ENCODE peak calls at places on chromosomes 7 and 10, in five cellular contexts. D is Karpas-422, S is OCI-LY7, K is A549, M is Peyer's patch. Q is an unnamed sample. For H3K4me1, the result is how much of the 10 kb centered on the place peaks cover.

GRCh38 chr10:119498889-119499864 is 43.3 kb downstream of the RGS10 start:
- DNase-seq in D (no peak), S (no peak), K (no peak), M (no peak), Q (no peak)

GRCh38 chr7:65379318-65379717 is 5.7 kb downstream of the ZNF92 start:
- DNase-seq in D (no peak), S (no peak), K (no peak), M (no peak), Q (no peak)

GRCh38 chr10:24762966-24763623 is 39.4 kb upstream of the ARHGAP21 start:
- DNase-seq in D (no peak), S (no peak), K (peak), M (no peak), Q (no peak)

GRCh38 chr10:5983813-5984212 is 6.5 kb upstream of the IL15RA start:
- DNase-seq in D (no peak), S (no peak), K (no peak), M (peak), Q (no peak)

GRCh38 chr10:31780717-31781116 is 147.9 kb downstream of the ARHGAP12 start:
- DNase-seq in D (no peak), S (no peak), K (no peak), M (no peak), Q (no peak)

GRCh38 chr10:123245264-123245663 is 91.1 kb downstream of the BUB3 start:
- DNase-seq in D (no peak), S (no peak), K (no peak), M (no peak), Q (no peak)

GRCh38 chr7:130356121-130356759 is 11.6 kb downstream of the CPA5 start:
- DNase-seq in D (no peak), S (no peak), K (peak), M (no peak), Q (no peak)

GRCh38 chr7:23654508-23654907 is 25.5 kb upstream of the FAM221A start:
- DNase-seq in D (peak), S (peak), K (peak), M (no peak), Q (peak)

GRCh38 chr10:112585052-112585451 is 138.0 kb downstream of the VTI1A start:
- DNase-seq in D (no peak), S (no peak), K (peak), M (no peak), Q (no peak)

GRCh38 chr10:35409094-35409582 is 72.8 kb downstream of the CCNY start:
- DNase-seq in D (no peak), S (no peak), K (no peak), M (no peak), Q (no peak)

GRCh38 chr10:82378146-82378545 is 503.2 kb downstream of the NRG3 start:
- DNase-seq in D (no peak), S (no peak), K (no peak), M (no peak), Q (no peak)

GRCh38 chr7:110157631-110158362 is 933.1 kb upstream of the LRRN3 start:
- DNase-seq in D (no peak), S (no peak), K (no peak), M (no peak), Q (no peak)

GRCh38 chr10:122475130-122475529 is 13.8 kb downstream of the HTRA1 start:
- DNase-seq in D (no peak), S (no peak), K (no peak), M (no peak), Q (no peak)

GRCh38 chr10:100826983-100827818 is 81.8 kb downstream of the PAX2 start:
- DNase-seq in D (peak), S (no peak), K (peak), M (peak), Q (no peak)

GRCh38 chr10:88417337-88417736 is 165.8 kb downstream of the RNLS start:
- DNase-seq in D (no peak), S (no peak), K (no peak), M (no peak), Q (no peak)

GRCh38 chr10:28763471-28763870 is 86.2 kb downstream of the BAMBI start:
- DNase-seq in D (no peak), S (no peak), K (no peak), M (no peak), Q (no peak)

GRCh38 chr7:19663816-19664531 is 44.9 kb downstream of the POLR1F start:
- DNase-seq in D (no peak), S (peak), K (no peak), M (no peak), Q (peak)

GRCh38 chr10:21888959-21889358 is 114.6 kb downstream of the DNAJC1 start:
- DNase-seq in D (no peak), S (peak), K (no peak), M (no peak), Q (no peak)

GRCh38 chr10:119210633-119211032 is 3.3 kb downstream of the GRK5 start:
- DNase-seq in D (no peak), S (no peak), K (no peak), M (no peak), Q (no peak)

GRCh38 chr7:151199196-151199874 is 11.0 kb downstream of the H2BK1 start:
- DNase-seq in D (no peak), S (no peak), K (no peak), M (no peak), Q (no peak)

GRCh38 chr10:86262671-86263165 is 103.9 kb downstream of the GRID1 start:
- DNase-seq in D (no peak), S (no peak), K (no peak), M (no peak), Q (no peak)

GRCh38 chr10:109892885-109893284 is 30.4 kb downstream of the XPNPEP1 start:
- DNase-seq in D (no peak), S (no peak), K (no peak), M (no peak), Q (no peak)

GRCh38 chr10:123998197-123999141 is 94.9 kb downstream of the CHST15 start:
- DNase-seq in D (no peak), S (no peak), K (no peak), M (no peak), Q (no peak)

GRCh38 chr7:91826377-91826776 is 54.1 kb downstream of the MTERF1 start:
- DNase-seq in D (no peak), S (no peak), K (no peak), M (no peak), Q (no peak)

GRCh38 chr7:66356277-66356721 is 151.2 kb downstream of the TPST1 start:
- DNase-seq in D (no peak), S (no peak), K (no peak), M (no peak), Q (no peak)

GRCh38 chr7:109259151-109259550 is 689.5 kb downstream of the DNAJB9 start:
- DNase-seq in D (no peak), S (no peak), K (no peak), M (no peak), Q (no peak)

GRCh38 chr7:96126382-96126781 is 195.5 kb downstream of the SLC25A13 start:
- DNase-seq in D (no peak), S (no peak), K (no peak), M (no peak), Q (no peak)

GRCh38 chr10:86204421-86205045 is 162.1 kb downstream of the GRID1 start:
- DNase-seq in D (no peak), S (no peak), K (no peak), M (no peak), Q (no peak)

GRCh38 chr10:4847580-4848020 is 21.6 kb downstream of the AKR1E2 start:
- DNase-seq in D (no peak), S (no peak), K (peak), M (no peak), Q (no peak)

GRCh38 chr10:80579849-80580645 is 42.3 kb downstream of the SH2D4B start:
- DNase-seq in D (no peak), S (no peak), K (no peak), M (no peak), Q (no peak)

GRCh38 chr7:22331704-22332103 is 25.2 kb downstream of the RAPGEF5 start:
- DNase-seq in D (no peak), S (no peak), K (no peak), M (no peak), Q (no peak)

GRCh38 chr7:67976490-67976889 is 979.9 kb downstream of the TYW1 start:
- DNase-seq in D (no peak), S (no peak), K (no peak), M (no peak), Q (no peak)

GRCh38 chr10:34235164-34235832 is 579.8 kb downstream of the PARD3 start:
- DNase-seq in D (no peak), S (no peak), K (no peak), M (no peak), Q (no peak)

GRCh38 chr10:37619336-37619735 is 238.1 kb downstream of the ZNF248 start:
- DNase-seq in D (no peak), S (no peak), K (no peak), M (no peak), Q (no peak)

GRCh38 chr10:122374859-122375721 is 582 bp downstream of the PLEKHA1 start:
- DNase-seq in D (no peak), S (peak), K (peak), M (peak), Q (peak)

GRCh38 chr10:114017873-114018272 is 25.8 kb upstream of the ADRB1 start:
- DNase-seq in D (no peak), S (peak), K (no peak), M (no peak), Q (no peak)
- H3K27ac ChIP-seq in D (no peak), S (no peak), K (no peak), M (no peak), Q (no peak)

DNA sequence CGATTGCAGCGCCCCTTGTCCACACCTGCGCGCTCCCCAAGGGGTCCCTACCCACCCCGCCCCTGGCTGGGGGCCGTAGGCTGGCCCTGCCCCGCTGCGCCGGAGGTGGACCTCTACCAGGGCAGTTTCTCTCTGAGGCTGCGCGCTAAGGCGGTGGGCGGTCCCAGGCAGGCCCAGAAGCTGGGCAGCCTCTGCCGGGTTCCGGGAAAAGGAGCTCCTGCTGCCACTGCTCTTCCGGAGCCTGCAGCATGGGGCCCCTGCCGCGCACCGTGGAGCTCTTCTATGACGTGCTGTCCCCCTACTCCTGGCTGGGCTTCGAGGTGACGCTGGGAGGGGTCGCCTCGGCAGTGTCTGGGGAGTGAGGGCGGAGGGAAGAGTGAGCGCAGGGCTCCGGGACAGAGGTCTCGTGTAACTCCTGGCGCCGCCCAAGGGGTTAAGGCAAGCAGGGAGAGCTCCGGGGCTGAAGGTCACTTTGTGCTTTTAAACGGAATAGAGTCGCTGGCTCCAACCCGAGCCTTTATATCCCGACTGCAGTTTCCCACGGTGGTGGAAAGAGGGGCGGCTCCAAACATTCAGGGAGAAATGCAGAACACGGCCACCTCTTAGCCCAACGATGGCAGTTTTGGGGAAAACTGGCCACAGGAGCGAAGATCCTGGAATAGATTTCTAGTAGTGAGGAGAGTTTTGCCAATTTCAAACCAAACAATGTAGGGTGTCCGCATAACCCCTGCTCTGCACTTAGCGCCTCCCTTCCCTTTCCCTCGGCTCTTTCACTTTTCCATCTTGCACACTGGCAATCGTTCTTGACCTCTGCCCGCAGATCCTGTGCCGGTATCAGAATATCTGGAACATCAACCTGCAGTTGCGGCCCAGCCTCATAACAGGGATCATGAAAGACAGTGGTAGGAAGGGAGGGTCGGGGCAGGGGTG is at the start of gene GSTK1:
- DNase-seq in D (peak), S (peak), K (peak), M (peak), Q (peak)
- H3K4me1 ChIP-seq in D (under half), S (under half), K (under half), M (half or more), Q (half or more)

DNA sequence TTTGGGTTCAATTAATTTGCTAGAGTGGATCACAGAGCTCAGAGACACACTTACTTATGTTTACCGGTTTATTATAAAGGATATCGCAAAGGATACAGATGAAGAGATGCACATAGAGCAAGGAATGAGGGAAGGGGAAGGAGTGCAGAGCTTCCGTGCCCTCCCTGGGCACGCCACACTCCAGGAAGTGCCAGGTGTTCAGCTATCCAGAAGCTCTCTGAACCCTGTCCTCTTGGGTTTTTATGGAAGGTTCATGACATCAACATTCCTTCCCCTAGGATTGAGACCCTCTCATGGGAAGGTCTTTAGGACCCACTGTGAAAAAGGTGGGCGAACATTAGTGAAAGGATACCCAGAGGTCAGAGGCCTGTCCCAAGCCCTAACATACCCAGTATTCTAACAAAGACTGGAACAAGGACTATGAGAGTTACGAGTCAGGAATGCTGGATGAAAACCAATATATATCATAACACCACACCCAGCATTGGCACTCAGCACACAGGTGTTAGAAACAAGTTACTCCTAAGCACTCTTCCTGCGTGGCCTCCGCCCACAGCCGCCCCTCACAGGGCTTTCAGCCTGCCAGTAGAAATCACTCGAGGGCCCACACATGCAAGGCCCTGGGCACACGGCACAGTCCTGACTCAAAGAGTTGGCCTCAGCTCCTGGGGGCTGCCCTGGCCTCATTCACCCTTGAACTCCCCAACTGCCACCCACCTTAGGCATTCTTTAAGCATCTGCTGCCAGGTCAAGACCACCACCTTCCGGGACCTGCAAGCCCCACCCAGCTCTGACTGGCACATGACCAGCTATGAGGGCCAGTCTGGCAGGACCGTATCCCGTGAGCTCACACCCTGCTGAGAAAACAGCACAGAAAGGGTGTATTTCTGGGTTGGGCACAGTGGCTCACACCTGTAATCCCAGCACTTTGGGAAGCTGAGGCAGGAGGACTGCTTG is 5.6 kb upstream of the AIFM2 start:
- DNase-seq in D (no peak), S (no peak), K (no peak), M (no peak), Q (no peak)
- H3K4me3 ChIP-seq in D (no peak), S (no peak), K (no peak), M (no peak), Q (no peak)

GRCh38 chr10:79244068-79244442 is 103.2 kb upstream of the PPIF start:
- DNase-seq in D (peak), S (peak), K (no peak), M (no peak), Q (no peak)

GRCh38 chr10:79241990-79242619 is 105.2 kb upstream of the PPIF start:
- DNase-seq in D (peak), S (peak), K (no peak), M (peak), Q (no peak)

GRCh38 chr10:79241629-79241989 is 105.7 kb upstream of the PPIF start:
- DNase-seq in D (no peak), S (no peak), K (no peak), M (no peak), Q (no peak)

GRCh38 chr10:79243211-79244067 is 103.8 kb upstream of the PPIF start:
- DNase-seq in D (peak), S (peak), K (no peak), M (peak), Q (peak)

GRCh38 chr10:79242620-79243152 is 104.6 kb upstream of the PPIF start:
- DNase-seq in D (peak), S (peak), K (no peak), M (peak), Q (peak)
- H3K27ac ChIP-seq in D (peak), S (peak), K (no peak), M (peak), Q (no peak)

DNA sequence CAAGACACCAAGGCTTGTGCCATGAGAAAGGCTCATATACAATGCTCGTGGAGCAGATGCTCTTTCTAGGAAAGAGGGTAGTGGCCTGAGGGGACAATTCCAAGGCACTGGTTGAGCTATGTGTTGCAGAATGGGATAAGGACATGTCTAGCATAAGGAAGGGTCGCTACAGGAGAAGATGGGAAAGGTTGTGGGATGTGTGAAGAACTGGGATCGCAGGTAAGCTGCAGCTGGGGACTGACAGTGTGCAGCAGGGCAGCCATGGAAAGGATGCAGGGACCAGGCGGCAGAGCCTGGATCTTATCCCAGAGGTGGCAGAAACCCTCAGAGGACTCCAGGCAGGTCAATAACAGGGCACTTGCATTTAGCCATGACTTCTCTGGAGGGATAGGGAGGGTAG is 56.1 kb downstream of the COBL start:
- DNase-seq in D (no peak), S (no peak), K (no peak), M (no peak), Q (no peak)
- H3K4me1 ChIP-seq in D (under half), S (under half), K (under half), M (under half), Q (under half)

GRCh38 chr10:76106611-76107010 is 675.2 kb downstream of the LRMDA start:
- DNase-seq in D (no peak), S (no peak), K (no peak), M (no peak), Q (no peak)
- H3K4me3 ChIP-seq in D (no peak), S (no peak), K (no peak), M (no peak), Q (no peak)